ENCODE peak calls at places on chromosomes 1 and 21, in seven cellular contexts. S, M, J, R, D, N and Z are unnamed samples. For H3K9me3 and H3K36me3, the result is how much of the 10 kb centered on the place peaks cover.

GRCh38 chr1:2965676-2966075 is 55.6 kb upstream of the ACTRT2 start:
- DNase-seq in S (no peak), M (no peak), J (no peak), R (no peak), D (no peak), N (no peak), Z (no peak)

GRCh38 chr1:47931395-47931794 is 65.8 kb downstream of the TRABD2B start:
- DNase-seq in S (peak), M (no peak), J (no peak), R (no peak), D (peak), N (no peak), Z (peak)

GRCh38 chr1:170562644-170563338 is 30.8 kb downstream of the GORAB start:
- DNase-seq in S (no peak), M (peak), J (no peak), R (peak), D (peak), N (peak), Z (peak)

GRCh38 chr1:40712405-40712944 is 21.0 kb downstream of the NFYC start:
- DNase-seq in S (no peak), M (no peak), J (no peak), R (no peak), D (no peak), N (no peak), Z (no peak)

GRCh38 chr1:28668191-28668955 is at the start of gene GMEB1:
- DNase-seq in S (peak), M (peak), J (peak), R (peak), D (peak), N (peak), Z (peak)

GRCh38 chr1:71252900-71253299 is 172.1 kb upstream of the ZRANB2 start:
- DNase-seq in S (no peak), M (no peak), J (no peak), R (no peak), D (no peak), N (no peak), Z (no peak)

GRCh38 chr1:113758631-113759340 is 500 bp downstream of the PHTF1 start:
- DNase-seq in S (peak), M (peak), J (no peak), R (peak), D (peak), N (peak), Z (peak)

GRCh38 chr21:36202721-36203602 is 46.3 kb downstream of the DOP1B start:
- DNase-seq in S (peak), M (no peak), J (no peak), R (no peak), D (no peak), N (peak), Z (peak)

GRCh38 chr1:229222081-229222480 is 48.8 kb upstream of the RAB4A start:
- DNase-seq in S (no peak), M (no peak), J (no peak), R (no peak), D (no peak), N (no peak), Z (no peak)

GRCh38 chr1:217322834-217323233 is 308.1 kb downstream of the GPATCH2 start:
- DNase-seq in S (no peak), M (no peak), J (no peak), R (no peak), D (no peak), N (no peak), Z (no peak)

GRCh38 chr1:115557715-115558114 is 84.1 kb upstream of the VANGL1 start:
- DNase-seq in S (peak), M (no peak), J (no peak), R (no peak), D (no peak), N (no peak), Z (no peak)

GRCh38 chr1:192739476-192740184 is 69.2 kb upstream of the RGS2 start:
- DNase-seq in S (peak), M (no peak), J (no peak), R (no peak), D (no peak), N (no peak), Z (peak)

GRCh38 chr1:149884433-149885363 is 14.7 kb upstream of the BOLA1 start:
- DNase-seq in S (peak), M (peak), J (no peak), R (no peak), D (no peak), N (peak), Z (peak)

GRCh38 chr1:168373869-168374268 is 93.2 kb downstream of the TBX19 start:
- DNase-seq in S (no peak), M (no peak), J (no peak), R (peak), D (no peak), N (no peak), Z (no peak)

GRCh38 chr1:196056966-196057365 is 551.3 kb downstream of the KCNT2 start:
- DNase-seq in S (no peak), M (no peak), J (no peak), R (no peak), D (no peak), N (no peak), Z (peak)

GRCh38 chr1:153150846-153151245 is at the start of gene SPRR2G:
- DNase-seq in S (no peak), M (no peak), J (no peak), R (no peak), D (no peak), N (no peak), Z (no peak)

GRCh38 chr1:161816201-161816600 is 50.1 kb downstream of the ATF6 start:
- DNase-seq in S (peak), M (peak), J (no peak), R (no peak), D (no peak), N (peak), Z (no peak)

GRCh38 chr1:155072531-155073289 is 5.9 kb upstream of the EFNA3 start:
- DNase-seq in S (no peak), M (no peak), J (no peak), R (no peak), D (no peak), N (no peak), Z (no peak)

GRCh38 chr1:41432481-41433280 is 51.8 kb downstream of the EDN2 start:
- DNase-seq in S (peak), M (peak), J (peak), R (peak), D (peak), N (peak), Z (peak)

GRCh38 chr1:198056255-198056654 is 100.5 kb upstream of the NEK7 start:
- DNase-seq in S (peak), M (no peak), J (no peak), R (no peak), D (no peak), N (no peak), Z (no peak)

GRCh38 chr1:201896951-201897391 is 8.3 kb downstream of the SHISA4 start:
- DNase-seq in S (no peak), M (peak), J (no peak), R (peak), D (peak), N (no peak), Z (peak)

GRCh38 chr21:45074818-45075605 is 632 bp downstream of the ADARB1 start:
- DNase-seq in S (peak), M (peak), J (no peak), R (no peak), D (no peak), N (peak), Z (no peak)

GRCh38 chr21:33046455-33046854 is 20.7 kb downstream of the OLIG2 start:
- DNase-seq in S (no peak), M (no peak), J (no peak), R (no peak), D (no peak), N (no peak), Z (no peak)

GRCh38 chr1:111643097-111643496 is 23.5 kb downstream of the RAP1A start:
- DNase-seq in S (no peak), M (no peak), J (no peak), R (no peak), D (no peak), N (no peak), Z (no peak)

GRCh38 chr1:155063550-155064108 is at the start of gene EFNA4:
- DNase-seq in S (peak), M (peak), J (peak), R (peak), D (peak), N (peak), Z (peak)

GRCh38 chr1:157193702-157194391 is 55.7 kb upstream of the ETV3 start:
- DNase-seq in S (peak), M (peak), J (no peak), R (peak), D (no peak), N (peak), Z (peak)

GRCh38 chr21:36732761-36733160 is 33.8 kb downstream of the SIM2 start:
- DNase-seq in S (no peak), M (no peak), J (no peak), R (no peak), D (peak), N (no peak), Z (no peak)

GRCh38 chr1:77175230-77175844 is 43.9 kb downstream of the PIGK start:
- DNase-seq in S (no peak), M (no peak), J (no peak), R (no peak), D (no peak), N (peak), Z (peak)

GRCh38 chr1:119659628-119660027 is 11.6 kb upstream of the ZNF697 start:
- DNase-seq in S (no peak), M (peak), J (no peak), R (peak), D (no peak), N (peak), Z (no peak)

GRCh38 chr1:17919525-17920439 is 164.6 kb downstream of the ACTL8 start:
- DNase-seq in S (no peak), M (peak), J (no peak), R (no peak), D (peak), N (peak), Z (peak)

GRCh38 chr1:79478728-79479373 is 472.3 kb upstream of the ADGRL4 start:
- DNase-seq in S (no peak), M (no peak), J (no peak), R (no peak), D (no peak), N (no peak), Z (no peak)

GRCh38 chr1:213564215-213564659 is 423.5 kb upstream of the PROX1 start:
- DNase-seq in S (peak), M (no peak), J (no peak), R (no peak), D (no peak), N (no peak), Z (no peak)

GRCh38 chr1:236851871-236852270 is 56.8 kb downstream of the MTR start:
- DNase-seq in S (no peak), M (no peak), J (no peak), R (no peak), D (no peak), N (no peak), Z (no peak)

GRCh38 chr1:38455829-38456563 is 403.6 kb downstream of the RRAGC start:
- DNase-seq in S (no peak), M (no peak), J (no peak), R (no peak), D (no peak), N (no peak), Z (no peak)

GRCh38 chr1:21489146-21489545 is 20.1 kb upstream of the ALPL start:
- DNase-seq in S (no peak), M (no peak), J (no peak), R (no peak), D (no peak), N (no peak), Z (no peak)
- H3K4me3 ChIP-seq in S (no peak), M (no peak), J (no peak), R (no peak), D (no peak), N (no peak), Z (no peak)

DNA sequence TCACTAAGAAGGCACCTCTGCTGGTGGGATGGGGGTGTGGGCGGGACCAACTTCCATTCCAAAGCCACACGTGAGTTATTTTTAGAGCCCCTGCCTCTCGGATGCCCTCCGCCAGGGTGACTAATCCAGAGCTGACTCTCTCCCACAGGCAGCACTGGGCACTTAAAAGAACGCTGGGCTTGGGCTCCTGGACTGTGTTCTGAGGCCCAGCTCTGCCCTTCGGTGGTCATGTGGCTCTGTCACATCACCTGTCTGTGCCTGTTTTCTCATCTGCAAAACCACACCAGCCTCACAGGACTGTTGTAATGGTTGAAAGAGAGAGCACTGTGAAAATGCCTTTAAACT is 27.0 kb downstream of the LAMB3 start:
- DNase-seq in S (no peak), M (no peak), J (no peak), R (no peak), D (no peak), N (peak), Z (peak)
- H3K9me3 ChIP-seq in S (under half), M (under half), J (under half), R (under half), D (under half), N (under half), Z (under half)

GRCh38 chr1:246540738-246541491 is 25.1 kb downstream of the TFB2M start:
- DNase-seq in S (no peak), M (no peak), J (no peak), R (no peak), D (no peak), N (no peak), Z (no peak)

GRCh38 chr1:246549665-246550064 is 16.4 kb downstream of the TFB2M start:
- DNase-seq in S (no peak), M (no peak), J (no peak), R (no peak), D (no peak), N (no peak), Z (no peak)

GRCh38 chr1:246544001-246544400 is 22.1 kb downstream of the TFB2M start:
- DNase-seq in S (no peak), M (no peak), J (no peak), R (no peak), D (no peak), N (no peak), Z (no peak)
- H3K36me3 ChIP-seq in S (under half), M (half or more), J (half or more), R (under half), D (half or more), N (under half), Z (under half)

DNA sequence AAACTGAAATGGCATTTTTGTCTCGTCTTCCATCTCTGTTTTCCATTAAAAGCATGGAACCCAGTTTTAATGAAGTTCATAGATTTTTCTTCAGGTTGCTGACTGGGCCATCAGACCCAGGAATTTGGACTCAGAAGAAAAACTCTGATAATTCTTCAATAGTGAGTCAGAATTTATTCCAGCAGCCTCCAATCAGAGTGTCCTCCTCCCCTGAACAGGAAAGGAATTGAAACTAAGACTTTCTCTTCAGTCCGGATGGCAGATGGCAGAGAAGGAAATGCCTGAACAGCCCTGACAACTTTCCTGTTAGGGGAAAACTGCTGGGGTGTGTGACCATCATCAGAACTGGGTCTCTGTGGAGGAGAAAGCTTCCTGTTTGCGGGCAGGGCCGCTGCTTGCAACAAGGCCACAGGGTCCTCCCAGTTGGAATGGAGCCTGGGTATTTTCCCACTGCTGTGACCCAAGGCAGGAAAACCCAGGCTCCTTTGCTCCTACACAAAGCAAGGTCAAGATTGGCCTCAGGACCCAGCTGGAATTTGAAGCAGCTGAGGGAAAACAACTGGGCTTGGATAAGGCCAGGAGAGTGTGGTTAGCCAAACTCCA is 20.7 kb downstream of the CD34 start:
- DNase-seq in S (peak), M (peak), J (no peak), R (peak), D (peak), N (peak), Z (peak)
- H3K4me3 ChIP-seq in S (no peak), M (peak), J (no peak), R (no peak), D (peak), N (no peak), Z (no peak)

DNA sequence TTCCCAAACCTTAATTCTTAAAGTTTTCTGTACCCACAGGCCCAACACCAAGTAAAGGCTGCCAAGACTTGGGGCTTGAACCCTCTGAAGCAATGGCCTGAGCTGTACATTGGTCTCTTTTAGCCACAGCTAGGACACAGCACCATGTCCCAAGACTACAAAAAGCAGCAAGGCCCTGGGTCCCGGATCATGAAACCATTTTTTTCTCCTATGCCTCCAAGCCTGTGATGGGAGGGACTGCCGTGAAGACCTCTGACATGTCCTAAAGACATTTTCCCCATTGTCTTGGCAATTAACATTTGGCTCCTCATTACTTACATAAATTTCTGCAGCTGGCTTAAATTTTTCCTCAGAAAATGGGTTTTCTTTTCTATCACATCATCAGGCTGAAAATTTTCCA is 30.9 kb downstream of the ZNF670 start:
- DNase-seq in S (no peak), M (no peak), J (no peak), R (no peak), D (no peak), N (no peak), Z (no peak)
- H3K9me3 ChIP-seq in S (under half), M (half or more), J (half or more), R (under half), D (half or more), N (half or more), Z (half or more)

DNA sequence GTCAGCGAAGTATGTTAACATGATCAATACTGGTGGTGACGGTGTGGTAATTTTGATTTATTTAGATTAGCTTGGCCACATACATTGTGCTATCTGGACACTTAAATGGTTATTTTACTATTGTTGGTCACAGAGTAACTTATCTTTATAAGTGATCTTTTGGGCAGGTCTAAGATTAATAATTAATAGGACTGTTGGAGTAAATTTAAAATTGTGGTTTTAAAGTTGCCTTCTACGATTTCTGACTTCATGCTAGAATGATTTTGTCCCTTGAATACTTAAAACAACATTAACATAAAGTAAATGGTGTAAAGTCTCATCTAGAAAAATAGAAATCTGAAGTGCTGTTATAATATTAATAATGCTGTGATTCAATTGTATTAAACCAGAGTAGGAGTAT is 14.7 kb downstream of the SRRM1 start:
- DNase-seq in S (no peak), M (no peak), J (no peak), R (no peak), D (no peak), N (no peak), Z (no peak)
- H3K36me3 ChIP-seq in S (under half), M (half or more), J (half or more), R (under half), D (half or more), N (under half), Z (half or more)

DNA sequence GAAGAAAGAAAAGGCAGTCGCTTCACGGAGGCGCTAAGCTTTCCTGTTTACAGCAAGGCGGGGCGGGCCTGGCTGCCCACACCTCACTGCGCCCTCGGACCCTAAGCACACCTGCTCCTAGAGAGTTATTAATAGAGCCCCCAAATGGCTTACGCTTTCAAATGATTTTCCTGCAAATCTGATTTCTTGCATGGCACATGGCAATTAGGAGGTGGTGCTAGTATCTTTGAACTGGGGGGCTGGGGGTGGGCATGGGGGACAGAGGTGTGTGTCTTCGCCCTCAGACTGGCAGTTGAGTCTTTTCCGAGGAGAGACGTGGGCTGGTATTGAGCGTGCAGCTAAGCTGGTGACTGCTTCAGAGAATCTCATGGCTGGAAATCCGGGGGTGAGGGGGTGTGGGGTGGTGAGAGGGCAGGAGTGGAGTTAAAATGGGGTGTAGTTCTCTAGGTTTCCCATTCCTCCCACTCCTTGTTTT is 1.3 kb downstream of the S1PR1 start:
- DNase-seq in S (no peak), M (peak), J (no peak), R (no peak), D (no peak), N (no peak), Z (no peak)
- H3K4me3 ChIP-seq in S (peak), M (peak), J (no peak), R (peak), D (peak), N (peak), Z (no peak)

GRCh38 chr21:19123525-19123924 is 719.9 kb upstream of the TMPRSS15 start:
- DNase-seq in S (no peak), M (no peak), J (no peak), R (no peak), D (no peak), N (no peak), Z (no peak)

GRCh38 chr21:19123053-19123452 is 719.5 kb upstream of the TMPRSS15 start:
- DNase-seq in S (no peak), M (no peak), J (no peak), R (no peak), D (no peak), N (no peak), Z (no peak)

GRCh38 chr21:19122371-19122770 is 718.8 kb upstream of the TMPRSS15 start:
- DNase-seq in S (no peak), M (no peak), J (no peak), R (no peak), D (no peak), N (no peak), Z (no peak)

DNA sequence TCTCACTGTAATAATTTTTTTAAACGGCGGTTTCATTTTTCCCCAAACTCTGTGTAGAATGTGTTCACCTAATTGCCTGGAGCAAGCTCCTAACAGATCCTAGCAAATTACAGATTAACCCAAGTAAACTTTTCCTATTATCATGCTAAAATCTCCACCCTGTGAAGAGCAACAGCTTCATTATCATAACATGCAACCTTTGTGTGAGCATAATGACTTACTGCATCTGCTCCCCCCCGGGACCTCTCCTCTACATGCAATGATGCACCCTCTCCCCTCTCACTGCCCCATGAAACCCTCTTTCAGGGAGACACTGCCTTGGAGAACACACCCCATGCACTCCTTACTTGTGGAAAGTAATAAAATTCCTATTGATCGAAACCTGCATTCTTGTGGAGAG is 717.0 kb upstream of the TMPRSS15 start:
- DNase-seq in S (no peak), M (no peak), J (no peak), R (no peak), D (no peak), N (no peak), Z (no peak)
- H3K9me3 ChIP-seq in S (under half), M (under half), J (under half), R (under half), D (under half), N (under half), Z (under half)